ENCODE peak calls at places on chromosomes 4 and X, in eight cellular contexts. B is CD8-positive, alpha-beta T cell; V is fibroblast of mammary gland; R is NB4; L is foreskin fibroblast; W is GM13976; U is progenitor cell of endocrine pancreas; N is fibroblast of lung. C is an unnamed sample.

GRCh38 chrX:29652484-29652883 is 562.9 kb upstream of the MAGEB2 start:
- DNase-seq in L (peak), V (peak), N (peak), U (no peak), R (no peak), B (no peak), W (no peak), C (no peak)

GRCh38 chr4:8846864-8847263 is 24.8 kb downstream of the HMX1 start:
- DNase-seq in R (no peak), W (no peak), N (no peak), B (no peak), L (no peak), U (no peak), V (no peak), C (no peak)

GRCh38 chr4:102824398-102824797 is 3.0 kb downstream of the UBE2D3 start:
- DNase-seq in U (no peak), V (no peak), N (peak), R (no peak), B (no peak), L (no peak), W (no peak), C (no peak)

GRCh38 chr4:10275696-10276095 is 159.1 kb upstream of the WDR1 start:
- DNase-seq in B (no peak), W (no peak), U (no peak), L (no peak), N (no peak), R (no peak), V (no peak), C (no peak)

GRCh38 chr4:141899541-141899940 is 263.2 kb downstream of the IL15 start:
- DNase-seq in V (no peak), W (no peak), B (no peak), U (no peak), R (no peak), N (no peak), L (no peak), C (peak)

GRCh38 chr4:141133146-141134006 is at the start of gene RNF150:
- DNase-seq in R (peak), W (peak), B (no peak), U (peak), N (peak), V (peak), L (peak), C (peak)

GRCh38 chr4:154491731-154492249 is at the start of gene DCHS2:
- DNase-seq in V (no peak), B (no peak), L (no peak), N (no peak), W (peak), R (no peak), U (peak), C (no peak)

GRCh38 chrX:153817291-153817690 is 13.1 kb downstream of the PDZD4 start:
- DNase-seq in N (no peak), W (no peak), U (no peak), L (no peak), B (no peak), R (no peak), V (no peak), C (no peak)

GRCh38 chrX:65750674-65751469 is 83.4 kb downstream of the MSN start:
- DNase-seq in L (no peak), V (no peak), N (no peak), W (no peak), B (peak), R (peak), U (no peak), C (no peak)

GRCh38 chr4:86640469-86640868 is 46.4 kb downstream of the PTPN13 start:
- DNase-seq in L (peak), R (no peak), U (no peak), W (no peak), V (peak), N (peak), B (no peak), C (peak)

GRCh38 chr4:163331629-163332360 is 601 bp downstream of the NPY1R start:
- DNase-seq in R (no peak), B (no peak), U (peak), N (peak), V (peak), W (peak), L (peak), C (no peak)
- TF ChIP-seq CTCF in R (no peak), B (no peak), U (peak), N (no peak), V (no peak), W (no peak), L (no peak), C (no peak)

GRCh38 chrX:130665214-130665613 is 237.8 kb downstream of the ENOX2 start:
- DNase-seq in U (no peak), V (no peak), L (no peak), R (no peak), W (no peak), N (no peak), B (no peak), C (no peak)

GRCh38 chrX:130672214-130672613 is 230.8 kb downstream of the ENOX2 start:
- DNase-seq in V (no peak), L (no peak), W (no peak), U (no peak), B (no peak), R (no peak), N (no peak), C (no peak)

GRCh38 chrX:130669233-130669632 is 233.8 kb downstream of the ENOX2 start:
- DNase-seq in R (no peak), N (peak), B (no peak), L (peak), V (peak), U (no peak), W (no peak), C (no peak)
- TF ChIP-seq CTCF in R (no peak), N (no peak), B (no peak), L (no peak), V (no peak), U (no peak), W (no peak), C (no peak)

GRCh38 chrX:43813898-43814297 is 68.4 kb downstream of the MAOB start:
- DNase-seq in R (peak), V (peak), W (no peak), B (no peak), N (peak), L (no peak), U (no peak), C (no peak)
- TF ChIP-seq CTCF in R (peak), V (peak), W (no peak), B (no peak), N (peak), L (no peak), U (no peak), C (no peak)

GRCh38 chrX:48473718-48473990 is 2.3 kb upstream of the FTSJ1 start:
- DNase-seq in W (no peak), B (no peak), V (no peak), U (no peak), N (no peak), L (no peak), R (no peak), C (no peak)

GRCh38 chrX:48475295-48475694 is 704 bp upstream of the FTSJ1 start:
- DNase-seq in L (no peak), N (no peak), B (no peak), R (peak), U (no peak), V (no peak), W (no peak), C (no peak)

GRCh38 chrX:48472851-48473717 is 2.9 kb upstream of the FTSJ1 start:
- DNase-seq in N (no peak), B (no peak), W (no peak), U (no peak), R (no peak), L (no peak), V (no peak), C (no peak)

GRCh38 chrX:48474581-48474980 is 1.4 kb upstream of the FTSJ1 start:
- DNase-seq in W (no peak), R (no peak), V (no peak), N (no peak), L (no peak), U (no peak), B (no peak), C (no peak)

DNA sequence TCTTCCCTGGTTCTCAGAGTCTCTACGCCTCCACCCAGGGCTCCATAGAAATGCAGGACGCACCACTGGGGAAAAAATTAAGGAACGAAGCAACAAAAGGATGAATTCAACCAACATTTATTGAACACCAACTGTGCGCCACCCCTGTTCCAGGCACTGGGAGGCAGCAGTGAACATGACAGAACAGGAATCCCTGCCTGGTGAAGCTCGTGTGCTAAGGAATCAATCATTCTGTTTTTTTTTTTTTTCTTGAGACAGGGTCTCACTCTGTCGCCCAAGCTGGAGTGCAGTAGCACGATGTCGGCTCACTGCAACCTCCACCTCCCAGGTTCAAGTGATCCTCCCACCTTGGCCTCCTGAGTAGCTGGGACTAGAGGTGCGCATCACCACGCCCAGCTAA is 1.9 kb upstream of the FTSJ1 start:
- DNase-seq in N (peak), V (peak), L (no peak), W (no peak), U (no peak), B (no peak), R (peak), C (no peak)
- TF ChIP-seq CTCF in N (peak), V (peak), L (peak), W (peak), U (peak), B (no peak), R (peak), C (peak)

DNA sequence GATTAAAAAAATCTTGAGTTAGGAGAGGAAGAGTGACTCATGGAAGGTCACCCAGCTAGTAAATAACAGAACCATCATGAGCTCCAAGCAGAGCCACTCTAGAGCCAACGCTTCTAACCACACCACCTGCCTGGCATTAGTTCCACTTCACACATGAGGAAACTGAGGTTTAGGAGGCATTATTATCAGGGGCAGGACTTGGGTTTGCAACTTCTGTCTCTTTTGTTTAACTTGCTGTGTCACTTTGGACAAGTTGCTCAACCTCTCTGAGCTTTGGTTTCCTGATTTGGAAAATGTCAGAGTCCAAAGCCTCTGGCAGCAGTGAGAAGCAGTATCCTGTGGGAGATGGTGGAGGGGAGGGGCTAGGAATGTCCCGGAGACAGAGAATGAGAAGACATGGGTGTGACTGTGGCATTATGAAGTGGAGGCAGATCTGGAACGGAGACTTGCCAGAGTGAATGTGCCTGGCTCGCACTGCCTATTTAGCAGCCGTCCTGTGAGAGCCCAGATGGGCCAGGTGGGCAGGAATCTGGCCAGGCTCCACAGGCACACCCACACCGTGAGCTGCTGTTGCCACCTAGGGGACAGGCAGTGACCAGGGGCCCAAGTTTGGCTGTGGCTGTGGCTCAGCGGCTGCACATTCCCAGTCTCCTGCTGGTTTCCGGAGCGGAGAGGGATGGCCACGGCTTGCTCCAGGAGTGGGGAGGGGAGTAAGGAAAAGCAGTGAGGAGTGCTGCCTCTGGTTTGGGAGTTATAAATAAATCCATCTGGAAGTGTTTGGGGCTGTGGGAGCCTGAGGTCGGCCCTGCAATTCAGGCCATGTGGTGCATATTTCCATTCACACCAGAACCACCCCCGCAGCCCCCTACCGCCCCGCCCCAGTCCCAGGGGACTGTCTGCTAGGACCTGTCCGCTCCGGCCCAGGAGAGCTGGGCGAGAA is 93.4 kb downstream of the NHSL2 start:
- DNase-seq in B (no peak), N (no peak), W (no peak), L (no peak), U (no peak), V (peak), R (peak), C (peak)
- TF ChIP-seq CTCF in B (no peak), N (no peak), W (no peak), L (no peak), U (peak), V (peak), R (no peak), C (peak)

DNA sequence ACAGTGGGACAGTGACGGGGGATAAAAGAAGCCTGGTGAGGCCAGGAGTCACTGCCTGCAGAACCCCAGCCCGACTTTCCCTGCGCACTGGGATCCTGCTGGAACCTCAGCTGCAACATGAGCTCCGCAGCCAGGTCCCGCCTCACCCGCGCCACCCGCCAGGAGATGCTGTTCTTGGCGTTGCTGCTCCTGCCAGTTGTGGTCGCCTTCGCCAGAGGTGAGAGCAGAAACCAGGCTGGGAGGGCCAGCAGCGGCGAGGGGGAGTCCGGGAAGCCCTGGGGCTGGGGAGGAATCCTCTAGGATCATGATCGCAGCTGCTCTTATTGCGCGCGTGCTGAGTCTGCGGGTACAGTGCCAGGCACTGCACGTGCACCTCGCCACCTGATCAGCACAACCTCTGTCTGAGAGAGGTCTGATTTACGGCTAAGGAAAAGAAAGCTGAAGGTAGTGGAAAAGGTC is at the start of gene PF4V1:
- DNase-seq in N (no peak), W (no peak), B (no peak), R (no peak), V (peak), L (no peak), U (peak), C (no peak)
- TF ChIP-seq CTCF in N (peak), W (no peak), B (no peak), R (no peak), V (peak), L (peak), U (peak), C (peak)

DNA sequence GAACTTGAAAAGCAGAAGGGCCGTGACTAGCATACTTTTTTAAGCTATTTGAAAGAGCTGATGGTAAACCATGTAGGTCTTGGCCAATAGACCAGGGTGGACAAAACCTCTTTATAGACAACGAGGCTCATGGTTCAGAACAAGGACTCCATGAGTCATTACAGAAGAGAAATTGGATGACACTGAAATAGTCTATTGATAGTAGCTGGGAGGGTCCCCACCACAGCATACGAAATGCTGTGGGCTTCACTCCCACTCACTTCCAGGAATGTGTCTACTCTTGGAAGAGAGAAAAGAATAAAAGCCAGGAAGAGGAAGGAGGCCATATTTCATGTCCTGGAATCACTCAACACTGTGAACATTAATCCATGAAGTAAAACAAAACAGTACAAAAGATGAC is 82.3 kb upstream of the MXRA5 start:
- DNase-seq in B (no peak), W (no peak), R (no peak), L (no peak), N (no peak), U (no peak), V (peak), C (no peak)
- TF ChIP-seq CTCF in B (no peak), W (no peak), R (no peak), L (no peak), N (no peak), U (no peak), V (no peak), C (no peak)

DNA sequence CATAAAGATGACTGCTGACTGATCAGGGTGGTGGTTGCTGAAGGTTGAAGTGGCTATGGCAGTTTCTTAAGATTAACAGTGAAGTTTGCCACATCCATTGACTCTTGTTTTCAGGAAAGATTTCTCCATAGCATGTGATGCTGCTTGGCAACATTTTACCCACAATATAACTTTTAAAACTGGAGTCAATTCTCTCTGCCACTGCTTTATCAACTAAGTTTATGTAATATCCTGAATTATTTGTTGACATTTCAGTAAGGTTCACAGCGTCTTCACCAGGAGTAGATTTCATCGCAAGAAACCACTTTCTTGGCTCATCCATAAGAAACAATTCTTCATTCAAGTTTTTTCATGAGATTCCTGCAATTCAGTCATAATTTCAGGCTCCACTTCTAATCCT is 166.5 kb upstream of the SPRY1 start:
- DNase-seq in W (no peak), V (peak), U (no peak), B (no peak), N (peak), L (no peak), R (no peak), C (no peak)
- TF ChIP-seq CTCF in W (no peak), V (no peak), U (no peak), B (no peak), N (no peak), L (no peak), R (no peak), C (no peak)

DNA sequence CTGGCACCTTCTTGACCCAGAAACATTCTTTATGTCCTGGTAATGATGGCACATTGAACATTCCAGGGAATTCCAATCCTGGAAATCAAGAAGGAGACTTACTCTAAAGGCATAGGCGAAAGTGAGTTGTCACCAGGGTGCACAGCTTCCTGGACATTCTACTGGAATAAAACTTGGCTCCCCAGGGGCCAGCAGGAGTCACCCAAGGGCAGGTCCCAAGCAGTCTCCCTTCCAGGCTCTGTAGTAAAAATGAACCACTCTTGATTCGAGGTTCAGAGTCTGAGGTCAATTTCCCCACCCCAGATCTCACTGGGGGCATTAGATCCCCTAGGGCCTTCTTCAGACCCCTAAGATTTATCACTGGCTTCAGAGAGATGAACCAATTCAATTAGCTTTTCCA is 338.7 kb upstream of the GATB start:
- DNase-seq in B (no peak), L (no peak), N (no peak), R (no peak), U (no peak), V (no peak), W (no peak), C (no peak)
- TF ChIP-seq CTCF in B (peak), L (no peak), N (no peak), R (no peak), U (no peak), V (no peak), W (no peak), C (peak)

GRCh38 chr4:7040760-7041159 is 2.4 kb upstream of the TADA2B start:
- DNase-seq in L (no peak), N (no peak), B (no peak), U (no peak), V (no peak), R (no peak), W (no peak), C (no peak)

GRCh38 chr4:7041246-7041645 is 1.9 kb upstream of the TADA2B start:
- DNase-seq in W (no peak), L (no peak), U (no peak), V (no peak), B (no peak), N (no peak), R (no peak), C (no peak)

GRCh38 chr4:7034262-7035081 is 8.7 kb upstream of the TADA2B start:
- DNase-seq in N (peak), U (peak), B (no peak), W (no peak), V (no peak), L (no peak), R (no peak), C (no peak)

GRCh38 chr4:7041851-7042696 is 1.1 kb upstream of the TADA2B start:
- DNase-seq in U (peak), R (peak), N (no peak), B (no peak), W (peak), L (no peak), V (peak), C (no peak)

DNA sequence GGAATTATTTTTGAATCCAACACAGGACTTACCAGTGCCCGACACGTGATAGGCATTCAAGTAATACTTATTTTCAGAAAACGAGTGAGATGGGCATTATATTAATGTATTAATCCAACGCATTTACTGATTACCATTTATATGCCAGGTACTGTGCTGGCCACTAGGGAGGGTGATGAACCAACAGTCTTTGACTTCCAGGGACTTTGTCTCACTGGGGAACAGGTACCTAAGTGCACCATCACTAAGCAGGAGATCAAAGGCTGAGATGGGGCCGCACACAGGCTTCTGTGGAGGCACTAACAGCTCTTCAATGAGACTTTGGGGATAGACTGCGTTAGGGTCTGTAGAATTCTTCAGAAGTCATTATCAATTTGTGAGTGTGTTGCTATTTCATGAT is 5.7 kb upstream of the TADA2B start:
- DNase-seq in R (no peak), U (no peak), W (no peak), V (no peak), N (no peak), B (no peak), L (no peak), C (no peak)
- TF ChIP-seq CTCF in R (no peak), U (no peak), W (no peak), V (peak), N (no peak), B (no peak), L (no peak), C (no peak)

C was measured in AG09309.